ENCODE peak calls at places on chromosome 22, in nine cellular contexts. B, K, N, D, T, G, V, O and P are unnamed samples.

GRCh38 chr22:27879923-27880322 is 39.1 kb downstream of the PITPNB start:
- DNase-seq in D (peak; percentile 48), G (no peak), K (peak; percentile 25), T (peak; percentile 65), N (peak; percentile 50), B (peak; percentile 58), O (peak; percentile 69), V (peak; percentile 47), P (peak; percentile 56)

GRCh38 chr22:30270841-30271240 is 4.2 kb upstream of the OSM start:
- DNase-seq in T (peak; percentile 84), O (no peak), K (peak; percentile 85), G (no peak), D (no peak), V (no peak), B (peak; percentile 70), N (no peak), P (no peak)

GRCh38 chr22:17906978-17907730 is 117.2 kb downstream of the MICAL3 start:
- DNase-seq in D (no peak), G (no peak), T (no peak), O (no peak), K (no peak), V (no peak), B (no peak), N (no peak), P (no peak)

GRCh38 chr22:17861909-17862308 is 87.6 kb upstream of the BID start:
- DNase-seq in T (no peak), G (no peak), B (no peak), K (no peak), N (no peak), V (no peak), O (no peak), D (no peak), P (no peak)

GRCh38 chr22:41330169-41330568 is 28.8 kb downstream of the ZC3H7B start:
- DNase-seq in B (no peak), D (no peak), V (no peak), O (no peak), G (no peak), T (no peak), N (no peak), K (no peak), P (no peak)

GRCh38 chr22:30578481-30578880 is 4.0 kb upstream of the GAL3ST1 start:
- DNase-seq in G (no peak), K (no peak), V (no peak), T (no peak), N (no peak), B (no peak), O (no peak), D (no peak), P (no peak)

GRCh38 chr22:23401111-23401909 is 178.8 kb downstream of the IGLL1 start:
- DNase-seq in D (no peak), G (no peak), O (no peak), K (no peak), N (no peak), V (no peak), T (peak; percentile 37), B (peak; percentile 25), P (peak; percentile 81)

GRCh38 chr22:43631846-43632245 is 180.3 kb downstream of the EFCAB6 start:
- DNase-seq in V (no peak), D (no peak), O (no peak), B (no peak), T (no peak), K (no peak), N (no peak), G (no peak), P (no peak)

GRCh38 chr22:40401532-40401931 is 31.1 kb downstream of the SGSM3 start:
- DNase-seq in D (no peak), T (no peak), G (no peak), O (no peak), V (no peak), B (no peak), K (peak; percentile 42), N (peak; percentile 51), P (no peak)

GRCh38 chr22:18110194-18110943 is at the start of gene TUBA8:
- DNase-seq in N (peak; percentile 77), K (peak; percentile 55), V (no peak), O (peak; percentile 81), D (peak; percentile 87), G (no peak), B (peak; percentile 13), T (peak; percentile 15), P (peak; percentile 18)

GRCh38 chr22:49880281-49880680 is 26.6 kb downstream of the ZBED4 start:
- DNase-seq in D (peak; percentile 78), T (no peak), G (no peak), V (no peak), N (peak; percentile 53), K (no peak), O (no peak), B (no peak), P (no peak)

GRCh38 chr22:24465566-24465965 is 29.6 kb upstream of the UPB1 start:
- DNase-seq in N (peak; percentile 55), G (no peak), T (peak; percentile 81), B (peak; percentile 92), V (no peak), D (no peak), O (peak; percentile 57), K (no peak), P (peak; percentile 41)

GRCh38 chr22:24432059-24432853 is 4.9 kb downstream of the ADORA2A start:
- DNase-seq in D (no peak), O (no peak), G (no peak), K (peak; percentile 42), B (peak; percentile 83), T (peak; percentile 75), V (no peak), N (no peak), P (no peak)

GRCh38 chr22:29073618-29074275 is 912 bp downstream of the KREMEN1 start:
- DNase-seq in T (no peak), O (peak; percentile 88), G (no peak), K (peak; percentile 51), N (peak; percentile 40), D (no peak), B (peak; percentile 16), V (no peak), P (peak; percentile 80)

GRCh38 chr22:42376721-42377177 is 55.5 kb downstream of the NFAM1 start:
- DNase-seq in D (peak; percentile 13), K (peak; percentile 63), N (no peak), V (no peak), O (peak; percentile 88), B (peak; percentile 67), T (peak; percentile 24), G (no peak), P (peak; percentile 99)

GRCh38 chr22:38842512-38843200 is 1.2 kb downstream of the NPTXR start:
- DNase-seq in V (no peak), N (no peak), B (no peak), G (no peak), D (no peak), O (no peak), K (no peak), T (no peak), P (no peak)
- H3K4me3 ChIP-seq in V (peak overlapping the region; percentile 74), N (no peak overlapping the region), B (peak overlapping the region; percentile 51), G (peak overlapping the region; percentile 51), D (no peak overlapping the region), O (peak overlapping the region; percentile 49), K (no peak overlapping the region), T (peak overlapping the region; percentile 31), P (peak overlapping the region; percentile 37)

GRCh38 chr22:19625331-19626041 is 88.8 kb upstream of the SEPTIN5 start:
- DNase-seq in N (no peak), B (no peak), D (no peak), G (no peak), T (no peak), V (no peak), O (no peak), K (no peak), P (no peak)

GRCh38 chr22:19621372-19622060 is 92.8 kb upstream of the SEPTIN5 start:
- DNase-seq in G (no peak), D (no peak), B (no peak), K (no peak), T (no peak), O (peak; percentile 76), N (no peak), V (no peak), P (no peak)

GRCh38 chr22:19620742-19621371 is 93.4 kb upstream of the SEPTIN5 start:
- DNase-seq in T (peak; percentile 11), D (no peak), O (no peak), G (no peak), N (no peak), V (no peak), K (no peak), B (no peak), P (no peak)

GRCh38 chr22:19619144-19620009 is 94.9 kb upstream of the SEPTIN5 start:
- DNase-seq in V (no peak), N (no peak), B (no peak), K (no peak), O (no peak), D (peak; percentile 83), G (no peak), T (no peak), P (no peak)

DNA sequence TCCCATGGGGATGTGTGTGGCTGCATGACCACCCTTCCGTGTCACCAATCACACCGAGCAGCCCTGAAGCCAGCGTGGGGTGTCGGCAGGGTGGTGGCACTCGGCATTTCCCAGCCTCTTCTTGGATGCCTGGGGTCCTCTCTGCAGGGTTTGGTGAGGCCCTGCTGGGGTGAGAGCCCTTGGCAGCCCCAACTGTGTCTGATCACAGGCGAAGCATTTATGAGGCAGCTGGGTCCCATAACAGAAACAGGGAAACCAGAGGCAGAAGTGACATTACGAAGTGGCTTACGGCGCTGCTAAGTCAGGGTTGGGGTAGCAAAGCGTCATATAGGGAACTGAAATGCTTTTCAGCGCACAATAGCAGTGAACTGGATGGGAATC is 92.3 kb upstream of the SEPTIN5 start:
- DNase-seq in N (peak; percentile 38), D (peak; percentile 67), B (no peak), G (no peak), K (no peak), O (no peak), V (no peak), T (no peak), P (no peak)
- TF ChIP-seq CTCF in N (no peak), D (no peak), B (no peak), G (no peak), K (no peak), O (no peak), V (no peak), T (no peak), P (no peak)

GRCh38 chr22:33918676-33919590 is 1.3 kb downstream of the LARGE1 start:
- DNase-seq in O (no peak), K (no peak), D (no peak), V (no peak), B (peak; percentile 44), T (no peak), N (peak; percentile 81), G (no peak), P (no peak)
- H3K4me3 ChIP-seq in O (peak overlapping the region; percentile 91), K (peak overlapping the region; percentile 89), D (peak overlapping the region; percentile 89), V (peak overlapping the region; percentile 66), B (peak overlapping the region; percentile 76), T (peak overlapping the region; percentile 64), N (peak overlapping the region; percentile 71), G (no peak overlapping the region), P (peak overlapping the region; percentile 53)

DNA sequence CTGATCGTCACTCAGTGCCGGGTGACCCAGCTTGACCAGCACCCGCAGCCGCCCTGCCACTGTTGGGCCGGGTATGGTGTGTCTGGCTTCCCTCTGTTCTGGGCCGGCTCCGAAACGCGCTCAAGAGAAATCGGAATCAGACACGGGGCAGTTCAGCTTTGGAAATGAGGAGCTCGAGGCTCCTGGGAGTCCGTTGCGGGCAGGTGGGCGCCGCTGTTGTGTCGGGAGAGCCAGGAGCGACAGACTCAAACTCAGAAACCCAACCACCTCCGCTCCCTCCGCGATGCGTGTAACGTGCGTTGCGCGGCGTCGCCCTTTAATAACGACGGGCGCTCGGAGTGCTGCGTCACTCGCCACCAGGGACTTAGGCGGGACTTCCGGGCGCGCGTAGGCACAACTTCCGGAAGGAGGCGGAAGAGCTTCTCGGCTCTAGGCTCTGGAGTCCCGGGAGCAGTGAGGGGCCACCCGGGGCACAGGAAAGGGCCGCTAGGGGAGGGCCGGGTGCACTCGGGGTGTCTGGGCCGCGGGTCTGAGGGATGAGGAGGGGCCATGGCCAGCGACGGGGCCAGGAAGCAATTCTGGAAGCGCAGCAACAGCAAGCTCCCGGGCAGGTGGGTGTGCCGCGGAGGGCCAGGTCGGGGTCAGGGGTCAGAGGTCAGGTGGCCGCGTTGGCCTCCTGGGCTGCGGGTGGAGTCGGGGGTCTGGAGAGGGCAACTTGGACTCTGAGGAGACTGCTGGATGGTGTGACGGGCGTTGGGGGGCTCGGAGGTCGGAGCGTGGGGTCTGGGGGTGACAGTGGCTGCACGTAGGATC is at the start of gene TBC1D22A:
- DNase-seq in N (peak; percentile 95), B (peak; percentile 91), K (peak; percentile 95), D (peak; percentile 97), G (peak; percentile 61), T (peak; percentile 94), V (peak; percentile 89), O (peak; percentile 97), P (peak; percentile 93)
- TF ChIP-seq CTCF in N (no peak), B (peak; percentile 5), K (peak; percentile 38), D (no peak), G (no peak), T (no peak), V (no peak), O (peak; percentile 5), P (no peak)